ENCODE peak calls at places on chromosomes 7 and 10, in five cellular contexts. N is GM03348; E is activated T-helper 2 cell treated with anti-CD3 and anti-CD28 coated beads, Interferon-gamma antibody, Interleukin-2, Interleukin-4, amounts not matched to agents 10 μg/mL and 5 μg/mL and 100 μg/mL, durations not matched to agents 14 hours and 24 hours and 36 hours; F is endothelial cell; K is AG04449. U is an unnamed sample.

GRCh38 chr10:13440709-13441061 is 88.1 kb downstream of the BEND7 start:
- DNase-seq in K (no peak), N (no peak), E (no peak), F (no peak), U (no peak)

GRCh38 chr10:62858364-62858763 is 42.2 kb upstream of the EGR2 start:
- DNase-seq in E (no peak), N (peak), K (no peak), F (no peak), U (no peak)

GRCh38 chr7:92737706-92738105 is 98.7 kb downstream of the CDK6 start:
- DNase-seq in K (no peak), F (no peak), N (no peak), E (no peak), U (no peak)

GRCh38 chr10:36057180-36057579 is 415.1 kb upstream of the FZD8 start:
- DNase-seq in K (peak), E (no peak), F (no peak), N (no peak), U (no peak)

GRCh38 chr10:12561307-12561706 is 212.0 kb downstream of the CAMK1D start:
- DNase-seq in F (no peak), E (no peak), K (no peak), N (no peak), U (no peak)

GRCh38 chr7:105448181-105448580 is 59.5 kb upstream of the SRPK2 start:
- DNase-seq in E (no peak), N (no peak), F (no peak), K (no peak), U (no peak)

GRCh38 chr10:74153123-74153522 is 2.1 kb downstream of the ADK start:
- DNase-seq in K (no peak), N (peak), E (no peak), F (no peak), U (no peak)

GRCh38 chr7:43700059-43700501 is 29.2 kb downstream of the COA1 start:
- DNase-seq in K (no peak), F (no peak), E (no peak), N (peak), U (no peak)

GRCh38 chr10:101231912-101232689 is 2.8 kb upstream of the LBX1 start:
- DNase-seq in E (no peak), K (no peak), N (no peak), F (no peak), U (no peak)

GRCh38 chr7:157910446-157910845 is 573.6 kb downstream of the DNAJB6 start:
- DNase-seq in E (no peak), F (no peak), N (no peak), K (no peak), U (no peak)

GRCh38 chr10:125448596-125448995 is 234.4 kb downstream of the TEX36 start:
- DNase-seq in N (peak), K (no peak), E (no peak), F (peak), U (peak)

GRCh38 chr10:32232378-32232777 is 114.6 kb downstream of the EPC1 start:
- DNase-seq in K (no peak), N (no peak), F (no peak), E (no peak), U (no peak)

U was measured in pancreas.